ENCODE peak calls at places on chromosomes 5 and 9, in nine cellular contexts. Q is NCI-H2081, D is iris pigment epithelial cell, U is cardiac septum, K is neural crest cell, J is stromal cell of bone marrow, X is foreskin fibroblast, C is choroid plexus epithelial cell, Y is T follicular helper cell. O is an unnamed sample.
A peak's percentile ranks its signal among the peaks of the same experiment; 100 is the strongest.

GRCh38 chr5:27474395-27474794 is 436.0 kb upstream of the CDH9 start:
- DNase-seq in C (peak; percentile 10), Q (no peak), D (peak; percentile 9), J (no peak), X (no peak), K (no peak), U (no peak), Y (no peak), O (no peak)

GRCh38 chr5:60463179-60463868 is 236.6 kb downstream of the DEPDC1B start:
- DNase-seq in J (peak; percentile 72), D (peak; percentile 62), X (peak; percentile 5), Y (no peak), K (no peak), Q (no peak), C (peak; percentile 95), U (no peak), O (peak; percentile 80)

GRCh38 chr9:94167055-94167346 is 82.7 kb downstream of the PTPDC1 start:
- DNase-seq in U (no peak), C (no peak), J (no peak), K (no peak), Y (no peak), X (no peak), D (no peak), Q (no peak), O (no peak)

GRCh38 chr9:108786756-108787663 is 68.8 kb downstream of the ACTL7B start:
- DNase-seq in C (peak; percentile 62), D (peak; percentile 61), K (no peak), U (no peak), Y (no peak), X (peak; percentile 33), J (peak; percentile 28), Q (no peak), O (peak; percentile 8)

GRCh38 chr5:44835693-44836092 is 26.9 kb downstream of the MRPS30 start:
- DNase-seq in Y (no peak), J (no peak), D (no peak), X (no peak), U (no peak), K (no peak), Q (no peak), C (no peak), O (no peak)

GRCh38 chr5:92659246-92659645 is 921.8 kb downstream of the NR2F1-AS1 start:
- DNase-seq in D (no peak), Y (no peak), Q (no peak), U (no peak), X (no peak), C (no peak), J (no peak), K (no peak), O (no peak)

GRCh38 chr5:174599992-174600391 is 124.4 kb upstream of the MSX2 start:
- DNase-seq in Y (no peak), X (no peak), J (no peak), C (no peak), U (no peak), D (no peak), K (no peak), Q (no peak), O (no peak)

GRCh38 chr9:124766326-124766725 is 4.8 kb downstream of the NR6A1 start:
- DNase-seq in D (no peak), X (no peak), U (no peak), Y (no peak), Q (no peak), J (no peak), C (no peak), K (no peak), O (no peak)

GRCh38 chr5:157778121-157778805 is 34.8 kb downstream of the LSM11 start:
- DNase-seq in Q (peak; percentile 75), Y (no peak), U (no peak), J (no peak), K (no peak), C (peak; percentile 67), D (peak; percentile 75), X (peak; percentile 76), O (peak; percentile 33)